ENCODE peak calls at places on chromosomes 13 and 19, in five cellular contexts. J, Y, G, I and X are unnamed samples.

GRCh38 chr13:20402881-20403280 is 122.8 kb downstream of the CRYL1 start:
- DNase-seq in J (no peak), Y (no peak), G (no peak), I (no peak), X (no peak)

GRCh38 chr13:36533806-36534205 is 101.5 kb downstream of the CCNA1 start:
- DNase-seq in J (peak), Y (no peak), G (no peak), I (no peak), X (no peak)

GRCh38 chr19:18710186-18710585 is 26.7 kb downstream of the CRTC1 start:
- DNase-seq in J (no peak), Y (no peak), G (no peak), I (no peak), X (no peak)

GRCh38 chr13:76516013-76516412 is 370.2 kb downstream of the KCTD12 start:
- DNase-seq in J (peak), Y (peak), G (peak), I (no peak), X (no peak)

GRCh38 chr19:27660428-27660827 is 1552.5 kb downstream of the UQCRFS1 start:
- DNase-seq in J (no peak), Y (no peak), G (no peak), I (no peak), X (no peak)

GRCh38 chr19:1076951-1077350 is 10.0 kb downstream of the ARHGAP45 start:
- DNase-seq in J (peak), Y (no peak), G (no peak), I (peak), X (no peak)

GRCh38 chr13:48654511-48654910 is 782 bp downstream of the CYSLTR2 start:
- DNase-seq in J (no peak), Y (no peak), G (no peak), I (no peak), X (no peak)

GRCh38 chr13:98965325-98965724 is 12.5 kb downstream of the DOCK9 start:
- DNase-seq in J (no peak), Y (no peak), G (no peak), I (no peak), X (no peak)

GRCh38 chr19:1862424-1863307 is 713 bp downstream of the KLF16 start:
- DNase-seq in J (peak), Y (peak), G (no peak), I (no peak), X (no peak)

GRCh38 chr19:18905520-18906236 is 9.7 kb upstream of the CERS1 start:
- DNase-seq in J (no peak), Y (no peak), G (no peak), I (no peak), X (no peak)

GRCh38 chr13:19836472-19836871 is 27.0 kb downstream of the ZMYM5 start:
- DNase-seq in J (peak), Y (peak), G (no peak), I (no peak), X (no peak)

GRCh38 chr13:25371608-25372274 is at the start of gene ATP8A2:
- DNase-seq in J (no peak), Y (no peak), G (no peak), I (no peak), X (no peak)